ENCODE peak calls at places on chromosomes 1 and 21, in nine cellular contexts. Z, M, W, H, B, Q, F, P and L are unnamed samples.

GRCh38 chr1:174656409-174657059 is 208.8 kb downstream of the GPR52 start:
- DNase-seq in Z (no peak), M (no peak), W (no peak), H (no peak), B (no peak), Q (no peak), F (no peak), P (no peak), L (no peak)

GRCh38 chr1:26826261-26827201 is at the start of gene ZDHHC18:
- DNase-seq in Z (peak), M (peak), W (peak), H (peak), B (peak), Q (peak), F (peak), P (peak), L (peak)

GRCh38 chr1:175503538-175503937 is 239.9 kb downstream of the TNR start:
- DNase-seq in Z (no peak), M (no peak), W (no peak), H (no peak), B (no peak), Q (no peak), F (no peak), P (no peak), L (no peak)

GRCh38 chr1:115453666-115454065 is 115.6 kb upstream of the NGF start:
- DNase-seq in Z (no peak), M (no peak), W (peak), H (no peak), B (no peak), Q (no peak), F (no peak), P (no peak), L (no peak)

GRCh38 chr1:203823306-203823705 is 27.9 kb downstream of the ZBED6 start:
- DNase-seq in Z (no peak), M (no peak), W (peak), H (no peak), B (no peak), Q (no peak), F (no peak), P (no peak), L (no peak)

GRCh38 chr1:43129334-43129733 is 42.8 kb downstream of the EBNA1BP2 start:
- DNase-seq in Z (no peak), M (no peak), W (no peak), H (no peak), B (no peak), Q (no peak), F (no peak), P (no peak), L (no peak)

GRCh38 chr1:6385673-6386191 is 7.8 kb downstream of the ACOT7 start:
- DNase-seq in Z (no peak), M (peak), W (peak), H (no peak), B (no peak), Q (no peak), F (no peak), P (peak), L (peak)

GRCh38 chr21:16169102-16169511 is 439.3 kb downstream of the USP25 start:
- DNase-seq in Z (no peak), M (no peak), W (peak), H (no peak), B (no peak), Q (no peak), F (no peak), P (no peak), L (no peak)

GRCh38 chr1:24321712-24322635 is 2.8 kb downstream of the GRHL3 start:
- DNase-seq in Z (no peak), M (peak), W (peak), H (no peak), B (peak), Q (peak), F (peak), P (peak), L (peak)

GRCh38 chr1:226615876-226616275 is 67.3 kb downstream of the STUM start:
- DNase-seq in Z (no peak), M (no peak), W (no peak), H (peak), B (no peak), Q (no peak), F (no peak), P (no peak), L (no peak)

GRCh38 chr1:42981406-42981805 is 22.7 kb upstream of the SLC2A1 start:
- DNase-seq in Z (no peak), M (no peak), W (no peak), H (no peak), B (no peak), Q (no peak), F (no peak), P (no peak), L (no peak)

GRCh38 chr1:246613131-246613758 is 47.0 kb downstream of the CNST start:
- DNase-seq in Z (no peak), M (no peak), W (no peak), H (no peak), B (no peak), Q (no peak), F (no peak), P (no peak), L (no peak)

GRCh38 chr1:115179397-115179835 is 90.1 kb upstream of the TSPAN2 start:
- DNase-seq in Z (no peak), M (peak), W (peak), H (no peak), B (no peak), Q (no peak), F (no peak), P (no peak), L (peak)